ENCODE peak calls at places on chromosomes 16 and 17, in four cellular contexts. O is body of pancreas, Z is T-helper 2 cell, C is upper lobe of left lung. Y is an unnamed sample.
A peak's percentile ranks its signal among the peaks of the same experiment; 100 is the strongest.

GRCh38 chr16:57265850-57266530 is 18.5 kb downstream of the PLLP start:
- DNase-seq in O (peak; percentile 90), Z (no peak), C (peak; percentile 90), Y (no peak)

GRCh38 chr17:68289936-68290267 is 1.0 kb downstream of the SLC16A6 start:
- DNase-seq in C (no peak), Z (no peak), O (no peak), Y (peak; percentile 57)

GRCh38 chr17:43578699-43579569 is 32.8 kb upstream of the ETV4 start:
- DNase-seq in Z (no peak), O (peak; percentile 19), C (peak; percentile 46), Y (no peak)

GRCh38 chr16:2822158-2822495 is 5.1 kb downstream of the PRSS21 start:
- DNase-seq in C (no peak), O (no peak), Z (no peak), Y (no peak)

GRCh38 chr17:57948169-57948554 is 7.0 kb downstream of the CUEDC1 start:
- DNase-seq in C (no peak), O (no peak), Z (no peak), Y (peak; percentile 54)

GRCh38 chr16:76946879-76947278 is 244.1 kb upstream of the MON1B start:
- DNase-seq in Z (no peak), O (no peak), C (no peak), Y (no peak)

GRCh38 chr17:29369831-29370735 is 20.1 kb upstream of the TAOK1 start:
- DNase-seq in O (peak; percentile 62), C (no peak), Z (no peak), Y (peak; percentile 88)

GRCh38 chr17:17605747-17606083 is 14.2 kb upstream of the PEMT start:
- DNase-seq in C (no peak), O (no peak), Z (no peak), Y (no peak)

GRCh38 chr16:54938351-54939346 is 8.0 kb downstream of the IRX5 start:
- DNase-seq in C (peak; percentile 84), Z (no peak), O (no peak), Y (no peak)

GRCh38 chr17:74214642-74215331 is 1.4 kb downstream of the TTYH2 start:
- DNase-seq in C (no peak), O (no peak), Z (no peak), Y (no peak)

GRCh38 chr17:30429155-30429554 is 48.1 kb upstream of the GOSR1 start:
- DNase-seq in O (no peak), Z (no peak), C (no peak), Y (no peak)

GRCh38 chr17:45813051-45813731 is 29.1 kb downstream of the CRHR1 start:
- DNase-seq in O (no peak), C (peak; percentile 58), Z (no peak), Y (no peak)

GRCh38 chr16:50945136-50945535 is 203.2 kb downstream of the CYLD start:
- DNase-seq in Z (no peak), C (no peak), O (no peak), Y (no peak)

GRCh38 chr17:47618416-47618815 is 31.3 kb upstream of the KPNB1 start:
- DNase-seq in Z (no peak), C (no peak), O (no peak), Y (peak; percentile 21)

GRCh38 chr17:81494984-81495383 is 17.6 kb downstream of the ACTG1 start:
- DNase-seq in O (no peak), C (no peak), Z (no peak), Y (peak; percentile 43)

GRCh38 chr17:42989726-42990652 is 8.2 kb upstream of the RPL27 start:
- DNase-seq in O (no peak), C (no peak), Z (no peak), Y (no peak)

GRCh38 chr16:49923411-49923810 is 67.5 kb upstream of the ZNF423 start:
- DNase-seq in Z (no peak), C (no peak), O (no peak), Y (no peak)

GRCh38 chr16:57600048-57600835 is 28.2 kb upstream of the ADGRG1 start:
- DNase-seq in O (peak; percentile 87), C (peak; percentile 81), Z (no peak), Y (peak; percentile 46)

GRCh38 chr17:27879987-27880608 is 13.1 kb downstream of the LYRM9 start:
- DNase-seq in Z (peak; percentile 24), O (peak; percentile 78), C (no peak), Y (peak; percentile 86)

GRCh38 chr17:59634632-59635561 is 15.2 kb downstream of the CLTC start:
- DNase-seq in O (no peak), C (no peak), Z (no peak), Y (no peak)

GRCh38 chr16:70809392-70810060 is 8.6 kb upstream of the VAC14 start:
- DNase-seq in Z (no peak), C (no peak), O (no peak), Y (no peak)

GRCh38 chr17:49180303-49180702 is 30.1 kb downstream of the GNGT2 start:
- DNase-seq in O (peak; percentile 58), Z (peak; percentile 39), C (no peak), Y (peak; percentile 49)

GRCh38 chr17:37100231-37100630 is 151.5 kb downstream of the AATF start:
- DNase-seq in Z (no peak), C (no peak), O (no peak), Y (no peak)

GRCh38 chr16:11163761-11164261 is 92.2 kb downstream of the SOCS1 start:
- DNase-seq in O (no peak), Z (no peak), C (no peak), Y (no peak)